ENCODE peak calls at places on chromosomes 11 and 22, in six cellular contexts. One of them, this sample, is unnamed.

GRCh38 chr11:134843020-134843419 is 431.0 kb upstream of the B3GAT1 start:
- DNase-seq in thyroid gland: no peak
- DNase-seq in A549: no peak
- DNase-seq in IMR-90: no peak
- DNase-seq in right lobe of liver: no peak
- DNase-seq in GM12891: no peak
- DNase-seq in this sample: no peak

GRCh38 chr11:128483211-128483788 is 104.1 kb downstream of the ETS1 start:
- DNase-seq in thyroid gland: no peak
- DNase-seq in A549: no peak
- DNase-seq in IMR-90: no peak
- DNase-seq in right lobe of liver: no peak
- DNase-seq in GM12891: no peak
- DNase-seq in this sample: no peak

GRCh38 chr11:8080674-8081590 is at the start of gene TUB:
- DNase-seq in thyroid gland: peak; percentile 37
- DNase-seq in A549: peak; percentile 65
- DNase-seq in IMR-90: no peak
- DNase-seq in right lobe of liver: no peak
- DNase-seq in GM12891: peak; percentile 54
- DNase-seq in this sample: peak; percentile 64

GRCh38 chr11:126114486-126115252 is 52.0 kb upstream of the CDON start:
- DNase-seq in thyroid gland: peak; percentile 29
- DNase-seq in A549: no peak
- DNase-seq in IMR-90: peak; percentile 21
- DNase-seq in right lobe of liver: no peak
- DNase-seq in GM12891: no peak
- DNase-seq in this sample: no peak

GRCh38 chr11:87252869-87253268 is 215.1 kb downstream of the TMEM135 start:
- DNase-seq in thyroid gland: no peak
- DNase-seq in A549: no peak
- DNase-seq in IMR-90: peak; percentile 18
- DNase-seq in right lobe of liver: no peak
- DNase-seq in GM12891: no peak
- DNase-seq in this sample: no peak

GRCh38 chr11:121323208-121323607 is 30.6 kb downstream of the SC5D start:
- DNase-seq in thyroid gland: no peak
- DNase-seq in A549: no peak
- DNase-seq in IMR-90: no peak
- DNase-seq in right lobe of liver: no peak
- DNase-seq in GM12891: no peak
- DNase-seq in this sample: no peak

GRCh38 chr11:57819272-57819979 is 57.8 kb downstream of the CTNND1 start:
- DNase-seq in thyroid gland: no peak
- DNase-seq in A549: no peak
- DNase-seq in IMR-90: no peak
- DNase-seq in right lobe of liver: no peak
- DNase-seq in GM12891: no peak
- DNase-seq in this sample: no peak

GRCh38 chr11:84549221-84549620 is 1077.9 kb downstream of the DLG2 start:
- DNase-seq in thyroid gland: no peak
- DNase-seq in A549: no peak
- DNase-seq in IMR-90: no peak
- DNase-seq in right lobe of liver: no peak
- DNase-seq in GM12891: no peak
- DNase-seq in this sample: no peak

GRCh38 chr11:78940500-78941225 is 366.0 kb upstream of the NARS2 start:
- DNase-seq in thyroid gland: peak; percentile 74
- DNase-seq in A549: no peak
- DNase-seq in IMR-90: no peak
- DNase-seq in right lobe of liver: no peak
- DNase-seq in GM12891: no peak
- DNase-seq in this sample: no peak

GRCh38 chr22:46293591-46294260 is 2.9 kb upstream of the GTSE1 start:
- DNase-seq in thyroid gland: no peak
- DNase-seq in A549: no peak
- DNase-seq in IMR-90: peak; percentile 53
- DNase-seq in right lobe of liver: no peak
- DNase-seq in GM12891: no peak
- DNase-seq in this sample: peak; percentile 58

GRCh38 chr22:36175892-36176291 is 15.3 kb upstream of the APOL3 start:
- DNase-seq in thyroid gland: no peak
- DNase-seq in A549: peak; percentile 13
- DNase-seq in IMR-90: no peak
- DNase-seq in right lobe of liver: no peak
- DNase-seq in GM12891: no peak
- DNase-seq in this sample: no peak

GRCh38 chr11:67674442-67674871 is at the start of gene ALDH3B2:
- DNase-seq in thyroid gland: no peak
- DNase-seq in A549: no peak
- DNase-seq in IMR-90: no peak
- DNase-seq in right lobe of liver: no peak
- DNase-seq in GM12891: no peak
- DNase-seq in this sample: no peak

GRCh38 chr22:37752189-37753061 is 55.3 kb upstream of the GCAT start:
- DNase-seq in thyroid gland: peak; percentile 96
- DNase-seq in A549: peak; percentile 64
- DNase-seq in IMR-90: peak; percentile 85
- DNase-seq in right lobe of liver: peak; percentile 90
- DNase-seq in GM12891: no peak
- DNase-seq in this sample: peak; percentile 87

GRCh38 chr11:11163256-11163655 is 189.8 kb downstream of the CSNK2A3 start:
- DNase-seq in thyroid gland: no peak
- DNase-seq in A549: peak; percentile 65
- DNase-seq in IMR-90: no peak
- DNase-seq in right lobe of liver: no peak
- DNase-seq in GM12891: no peak
- DNase-seq in this sample: no peak

GRCh38 chr11:65058012-65058411 is 341 bp downstream of the NAALADL1 start:
- DNase-seq in thyroid gland: no peak
- DNase-seq in A549: no peak
- DNase-seq in IMR-90: no peak
- DNase-seq in right lobe of liver: no peak
- DNase-seq in GM12891: no peak
- DNase-seq in this sample: no peak

GRCh38 chr22:23241562-23242472 is 61.5 kb downstream of the BCR start:
- DNase-seq in thyroid gland: no peak
- DNase-seq in A549: no peak
- DNase-seq in IMR-90: no peak
- DNase-seq in right lobe of liver: no peak
- DNase-seq in GM12891: no peak
- DNase-seq in this sample: no peak

GRCh38 chr11:47215366-47215925 is 672 bp downstream of the DDB2 start:
- DNase-seq in thyroid gland: no peak
- DNase-seq in A549: peak; percentile 45
- DNase-seq in IMR-90: no peak
- DNase-seq in right lobe of liver: no peak
- DNase-seq in GM12891: no peak
- DNase-seq in this sample: no peak

GRCh38 chr22:20656516-20656901 is 117.4 kb upstream of the SERPIND1 start:
- DNase-seq in thyroid gland: no peak
- DNase-seq in A549: no peak
- DNase-seq in IMR-90: no peak
- DNase-seq in right lobe of liver: no peak
- DNase-seq in GM12891: no peak
- DNase-seq in this sample: no peak

GRCh38 chr11:16542353-16542752 is 186.0 kb upstream of the SOX6 start:
- DNase-seq in thyroid gland: no peak
- DNase-seq in A549: no peak
- DNase-seq in IMR-90: no peak
- DNase-seq in right lobe of liver: no peak
- DNase-seq in GM12891: no peak
- DNase-seq in this sample: no peak

GRCh38 chr11:109112748-109113378 is 309.1 kb upstream of the C11orf87 start:
- DNase-seq in thyroid gland: no peak
- DNase-seq in A549: no peak
- DNase-seq in IMR-90: no peak
- DNase-seq in right lobe of liver: no peak
- DNase-seq in GM12891: no peak
- DNase-seq in this sample: no peak

GRCh38 chr11:88016392-88017020 is 158.7 kb downstream of the RAB38 start:
- DNase-seq in thyroid gland: peak; percentile 77
- DNase-seq in A549: peak; percentile 6
- DNase-seq in IMR-90: peak; percentile 84
- DNase-seq in right lobe of liver: no peak
- DNase-seq in GM12891: no peak
- DNase-seq in this sample: peak; percentile 93

GRCh38 chr11:77106759-77107158 is 4.1 kb downstream of the OMP start:
- DNase-seq in thyroid gland: no peak
- DNase-seq in A549: no peak
- DNase-seq in IMR-90: no peak
- DNase-seq in right lobe of liver: no peak
- DNase-seq in GM12891: no peak
- DNase-seq in this sample: no peak

GRCh38 chr22:39317756-39318506 is 1.5 kb downstream of the RPL3 start:
- DNase-seq in thyroid gland: no peak
- DNase-seq in A549: no peak
- DNase-seq in IMR-90: peak; percentile 61
- DNase-seq in right lobe of liver: no peak
- DNase-seq in GM12891: no peak
- DNase-seq in this sample: no peak

GRCh38 chr11:72742522-72743320 is 9.5 kb downstream of the ARAP1 start:
- DNase-seq in thyroid gland: no peak
- DNase-seq in A549: no peak
- DNase-seq in IMR-90: no peak
- DNase-seq in right lobe of liver: no peak
- DNase-seq in GM12891: no peak
- DNase-seq in this sample: no peak

DNA sequence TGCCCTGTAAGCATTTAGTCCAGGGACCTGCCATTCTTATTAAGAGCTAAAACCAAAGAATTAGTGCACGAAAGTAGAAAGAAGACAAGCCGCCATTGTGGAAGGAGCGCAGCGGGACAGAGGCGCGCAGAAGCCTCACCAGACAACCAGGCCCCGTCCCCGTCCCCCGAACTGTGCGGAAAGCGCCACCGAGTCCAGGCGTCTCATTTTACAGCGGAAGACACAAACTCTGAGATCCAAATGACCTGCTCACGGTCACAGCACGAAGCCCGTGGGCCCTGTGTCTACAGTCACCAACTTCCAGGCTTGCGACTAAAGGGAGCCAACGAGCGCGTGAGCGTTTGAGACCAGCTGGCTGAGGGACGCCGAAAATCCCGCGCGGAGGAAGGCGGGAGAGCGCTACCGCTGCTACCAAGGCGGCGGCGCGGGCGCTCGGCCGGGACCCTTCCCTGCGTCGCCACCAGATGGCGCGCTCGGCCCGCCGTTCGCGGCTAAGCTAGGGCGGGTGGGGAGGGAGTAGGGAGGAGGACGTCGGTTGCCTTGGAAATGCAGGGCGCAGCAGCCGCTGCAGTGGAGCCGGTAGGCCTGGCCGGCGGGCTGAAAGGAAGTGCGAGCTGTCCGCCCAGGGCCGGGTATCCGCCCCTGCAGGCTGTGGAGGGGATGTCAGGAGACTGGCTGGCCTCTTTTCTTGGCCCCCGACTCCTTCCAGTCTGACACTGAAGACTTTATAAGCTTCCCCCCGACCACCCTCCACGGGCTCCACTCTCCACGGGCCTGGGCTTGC is 434 bp upstream of the CCDC83 start:
- DNase-seq in thyroid gland: peak; percentile 89
- DNase-seq in A549: peak; percentile 92
- DNase-seq in IMR-90: peak; percentile 90
- DNase-seq in right lobe of liver: peak; percentile 94
- DNase-seq in GM12891: peak; percentile 93
- DNase-seq in this sample: peak; percentile 92
- TF ChIP-seq POLR2A in thyroid gland: peak; percentile 22
- TF ChIP-seq POLR2A in A549: peak; percentile 24
- TF ChIP-seq POLR2A in IMR-90: peak; percentile 69
- TF ChIP-seq POLR2A in right lobe of liver: no peak
- TF ChIP-seq POLR2A in GM12891: peak; percentile 27
- TF ChIP-seq POLR2A in this sample: no peak

GRCh38 chr11:5684627-5685362 is at the start of gene TRIM5:
- DNase-seq in thyroid gland: peak; percentile 87
- DNase-seq in A549: peak; percentile 97
- DNase-seq in IMR-90: peak; percentile 99
- DNase-seq in right lobe of liver: peak; percentile 87
- DNase-seq in GM12891: peak; percentile 71
- DNase-seq in this sample: peak; percentile 94
- TF ChIP-seq POLR2A in thyroid gland: peak; percentile 77
- TF ChIP-seq POLR2A in A549: peak; percentile 54
- TF ChIP-seq POLR2A in IMR-90: peak; percentile 95
- TF ChIP-seq POLR2A in right lobe of liver: peak; percentile 75
- TF ChIP-seq POLR2A in GM12891: peak; percentile 70
- TF ChIP-seq POLR2A in this sample: peak; percentile 55

DNA sequence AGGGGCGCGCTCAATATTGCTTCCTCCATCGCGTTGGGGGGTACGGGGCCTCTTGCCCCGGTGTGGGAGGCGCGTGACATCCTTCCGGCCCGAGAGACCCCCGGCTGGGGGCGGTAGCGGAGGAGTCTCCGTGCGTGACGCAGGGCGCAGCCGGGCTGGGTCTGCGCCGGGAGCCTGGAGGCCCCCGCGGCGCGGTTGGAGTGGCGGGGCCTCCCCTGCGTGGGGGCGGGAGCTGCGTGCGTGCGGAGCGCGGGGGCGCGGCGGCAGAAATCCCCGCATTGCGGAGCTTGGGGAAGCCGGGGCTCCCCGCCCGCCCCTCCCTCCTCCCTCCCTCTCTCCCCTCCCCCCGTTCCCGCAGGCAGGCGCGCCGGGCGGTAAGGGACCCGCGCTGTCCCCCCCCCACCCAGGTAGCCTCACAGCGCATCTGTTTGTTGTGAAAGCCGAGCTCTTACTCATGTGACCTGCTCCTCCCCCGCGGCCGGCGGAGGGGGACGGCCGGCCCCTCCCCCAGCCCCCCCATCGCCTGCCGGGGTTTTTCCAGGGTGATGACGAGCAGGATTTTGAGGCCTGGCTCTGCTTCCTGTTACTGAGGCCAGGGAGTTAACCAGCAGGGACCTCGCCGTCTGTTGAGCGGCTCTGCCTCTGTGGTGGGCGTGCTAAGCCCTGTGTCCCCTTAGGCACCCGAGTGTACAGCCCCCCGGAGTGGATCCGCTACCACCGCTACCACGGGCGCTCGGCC is 1.6 kb downstream of the PIM3 start:
- DNase-seq in thyroid gland: peak; percentile 89
- DNase-seq in A549: peak; percentile 46
- DNase-seq in IMR-90: peak; percentile 93
- DNase-seq in right lobe of liver: peak; percentile 94
- DNase-seq in GM12891: peak; percentile 71
- DNase-seq in this sample: peak; percentile 87
- TF ChIP-seq POLR2A in thyroid gland: peak; percentile 64
- TF ChIP-seq POLR2A in A549: no peak
- TF ChIP-seq POLR2A in IMR-90: peak; percentile 85
- TF ChIP-seq POLR2A in right lobe of liver: peak; percentile 79
- TF ChIP-seq POLR2A in GM12891: no peak
- TF ChIP-seq POLR2A in this sample: no peak

GRCh38 chr11:69094111-69094914 is 45.6 kb downstream of the TPCN2 start:
- DNase-seq in thyroid gland: peak; percentile 12
- DNase-seq in A549: no peak
- DNase-seq in IMR-90: no peak
- DNase-seq in right lobe of liver: no peak
- DNase-seq in GM12891: no peak
- DNase-seq in this sample: no peak
- TF ChIP-seq POLR2A in thyroid gland: no peak
- TF ChIP-seq POLR2A in A549: no peak
- TF ChIP-seq POLR2A in IMR-90: no peak
- TF ChIP-seq POLR2A in right lobe of liver: no peak
- TF ChIP-seq POLR2A in GM12891: no peak
- TF ChIP-seq POLR2A in this sample: no peak